ENCODE peak calls at places on chromosome 22, in four cellular contexts. L is heart right ventricle, Q is GM23248, T is neural progenitor cell. U is an unnamed sample.
A peak's percentile ranks its signal among the peaks of the same experiment; 100 is the strongest.

GRCh38 chr22:37263966-37264887 is 18.1 kb upstream of the CYTH4 start:
- DNase-seq in T (no peak), Q (no peak), L (no peak), U (no peak)

GRCh38 chr22:20033045-20033706 is 12.3 kb downstream of the TANGO2 start:
- DNase-seq in Q (no peak), L (peak; percentile 68), T (no peak), U (no peak)

GRCh38 chr22:41561335-41561734 is 525 bp downstream of the CSDC2 start:
- DNase-seq in Q (no peak), T (peak; percentile 40), L (no peak), U (no peak)

GRCh38 chr22:19776433-19777031 is 16.0 kb downstream of the TBX1 start:
- DNase-seq in L (no peak), T (no peak), Q (peak; percentile 50), U (no peak)

GRCh38 chr22:44734801-44735517 is 17.4 kb upstream of the ARHGAP8 start:
- DNase-seq in L (no peak), T (peak; percentile 30), Q (peak; percentile 24), U (no peak)

GRCh38 chr22:29206372-29207230 is 905 bp downstream of the EMID1 start:
- DNase-seq in L (no peak), Q (no peak), T (peak; percentile 86), U (no peak)

GRCh38 chr22:38867124-38867455 is 4.9 kb downstream of the CBX6 start:
- DNase-seq in Q (no peak), L (no peak), T (no peak), U (no peak)

GRCh38 chr22:44385781-44386180 is 73.0 kb upstream of the SHISAL1 start:
- DNase-seq in L (no peak), Q (no peak), T (no peak), U (no peak)

GRCh38 chr22:41762980-41763779 is 37.3 kb upstream of the CCDC134 start:
- DNase-seq in T (peak; percentile 91), L (no peak), Q (no peak), U (no peak)

GRCh38 chr22:20624161-20624616 is 116.8 kb downstream of the MED15 start:
- DNase-seq in Q (peak; percentile 50), T (no peak), L (no peak), U (no peak)

GRCh38 chr22:32818446-32819115 is 17.1 kb downstream of the TIMP3 start:
- DNase-seq in T (no peak), L (no peak), Q (no peak), U (no peak)

GRCh38 chr22:23404689-23405365 is 175.3 kb downstream of the IGLL1 start:
- DNase-seq in T (peak; percentile 53), Q (peak; percentile 31), L (peak; percentile 24), U (no peak)

GRCh38 chr22:37533995-37534394 is 14.8 kb upstream of the CARD10 start:
- DNase-seq in Q (peak; percentile 86), L (no peak), T (no peak), U (no peak)

GRCh38 chr22:27331526-27332281 is 469.9 kb downstream of the MN1 start:
- DNase-seq in L (peak; percentile 26), T (peak; percentile 72), Q (peak; percentile 82), U (peak; percentile 87)

GRCh38 chr22:28855355-28856094 is 27.8 kb upstream of the ZNRF3 start:
- DNase-seq in Q (peak; percentile 61), L (peak; percentile 57), T (peak; percentile 74), U (peak; percentile 60)

GRCh38 chr22:17822087-17822486 is 47.8 kb upstream of the BID start:
- DNase-seq in T (no peak), Q (no peak), L (no peak), U (no peak)

GRCh38 chr22:44597616-44598015 is 99.6 kb upstream of the RTL6 start:
- DNase-seq in Q (peak; percentile 59), T (peak; percentile 62), L (no peak), U (no peak)

GRCh38 chr22:45154383-45154782 is 9.3 kb upstream of the NUP50 start:
- DNase-seq in L (no peak), T (no peak), Q (peak; percentile 73), U (no peak)

GRCh38 chr22:34587357-34588356 is 478.3 kb upstream of the ISX start:
- DNase-seq in T (no peak), Q (no peak), L (no peak), U (no peak)

GRCh38 chr22:42296381-42296853 is 26.0 kb upstream of the TCF20 start:
- DNase-seq in T (no peak), Q (no peak), L (peak; percentile 38), U (no peak)

GRCh38 chr22:46070215-46070721 is 80.1 kb upstream of the PPARA start:
- DNase-seq in Q (peak; percentile 81), L (peak; percentile 62), T (peak; percentile 53), U (peak; percentile 87)

GRCh38 chr22:24810043-24810749 is 4.2 kb downstream of the SGSM1 start:
- DNase-seq in L (peak; percentile 22), Q (peak; percentile 22), T (peak; percentile 81), U (no peak)
- H3K27ac ChIP-seq in L (peak overlapping the region; percentile 34), Q (no peak overlapping the region), T (no peak overlapping the region), U (peak overlapping the region; percentile 85)

GRCh38 chr22:40235418-40235817 is 57.7 kb downstream of the TNRC6B start:
- DNase-seq in L (no peak), Q (peak; percentile 40), T (no peak), U (no peak)
- H3K27ac ChIP-seq in L (no peak overlapping the region), Q (no peak overlapping the region), T (no peak overlapping the region), U (no peak overlapping the region)

DNA sequence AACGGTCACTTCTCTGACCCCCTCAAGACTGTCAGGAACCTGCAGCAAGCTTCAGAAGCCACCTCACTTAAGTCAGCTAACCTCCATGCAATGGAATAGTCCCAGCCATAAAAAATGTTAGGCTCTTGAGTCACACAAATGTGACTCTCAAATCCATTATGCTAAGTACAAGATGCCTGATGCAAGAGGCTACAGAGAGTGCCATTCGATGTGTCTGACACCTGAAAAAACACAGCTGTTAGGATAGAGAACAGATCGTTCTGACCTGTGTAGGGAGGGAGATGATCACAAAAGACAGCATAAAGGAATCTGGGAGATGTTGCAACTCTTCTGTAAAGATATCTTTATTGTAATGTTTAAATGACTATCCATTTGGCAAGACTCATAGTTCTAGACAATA is 712.4 kb downstream of the TBC1D22A start:
- DNase-seq in T (no peak), L (no peak), Q (no peak), U (no peak)
- H3K27ac ChIP-seq in T (no peak overlapping the region), L (no peak overlapping the region), Q (no peak overlapping the region), U (no peak overlapping the region)

GRCh38 chr22:22404598-22405284 is 103.8 kb downstream of the ZNF280B start:
- DNase-seq in Q (no peak), T (no peak), L (no peak), U (peak; percentile 46)
- H3K27ac ChIP-seq in Q (no peak overlapping the region), T (no peak overlapping the region), L (no peak overlapping the region), U (no peak overlapping the region)

DNA sequence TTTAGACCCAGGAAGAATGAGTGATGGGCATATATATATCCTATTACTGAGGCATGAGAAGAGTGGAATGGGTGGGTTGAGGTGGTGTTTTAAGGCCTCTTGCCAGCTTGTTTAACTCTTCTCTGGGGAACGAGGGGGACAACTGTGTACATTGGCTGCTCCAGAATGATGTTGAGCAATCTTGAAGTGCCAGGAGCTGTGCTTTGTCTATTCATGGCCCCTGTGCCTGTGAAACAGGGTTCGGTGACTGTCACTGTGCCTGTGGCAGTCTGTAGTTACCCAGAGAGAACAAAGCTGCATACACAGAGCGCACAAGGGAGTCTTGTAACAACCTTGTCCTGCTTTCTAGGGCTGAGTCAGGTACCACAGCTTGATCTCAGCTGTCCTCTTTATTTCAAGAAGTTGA is 11.7 kb downstream of the LIMK2 start:
- DNase-seq in L (no peak), T (no peak), Q (no peak), U (no peak)
- H3K27ac ChIP-seq in L (no peak overlapping the region), T (no peak overlapping the region), Q (no peak overlapping the region), U (no peak overlapping the region)

DNA sequence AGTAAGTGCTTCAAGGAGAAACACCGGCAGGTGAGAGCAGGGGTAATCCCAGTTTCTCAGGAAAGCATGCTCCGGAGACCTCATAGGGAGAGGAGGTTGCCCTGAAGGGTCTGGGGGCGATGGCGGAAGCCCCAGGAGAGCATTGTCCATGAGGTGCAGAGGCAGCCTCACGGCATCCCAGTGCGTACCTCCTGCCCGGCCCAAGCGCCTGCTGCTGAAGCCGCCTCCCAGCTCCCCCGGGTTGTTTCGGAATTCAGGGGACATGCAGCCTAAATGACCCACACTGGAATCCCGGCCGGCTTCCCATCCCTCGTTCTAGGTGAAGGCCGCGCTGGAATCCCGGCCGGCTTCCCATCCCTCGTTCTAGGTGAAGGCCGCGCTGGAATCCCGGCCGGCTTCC is 2.7 kb downstream of the ZBED4 start:
- DNase-seq in L (no peak), Q (no peak), T (no peak), U (no peak)
- H3K27ac ChIP-seq in L (no peak overlapping the region), Q (no peak overlapping the region), T (no peak overlapping the region), U (no peak overlapping the region)

U was measured in right atrium auricular region.